ENCODE peak calls at places on chromosomes 4 and X, in four cellular contexts. S is psoas muscle, P is aorta, R is left ventricle myocardium inferior. F is an unnamed sample.

GRCh38 chr4:145501051-145501660 is 19.5 kb downstream of the SMAD1 start:
- DNase-seq in S (no peak), P (no peak), R (no peak), F (no peak)

GRCh38 chr4:53012738-53013137 is 150.6 kb downstream of the RASL11B start:
- DNase-seq in S (no peak), P (no peak), R (no peak), F (no peak)

GRCh38 chr4:26576171-26576829 is 7.6 kb upstream of the TBC1D19 start:
- DNase-seq in S (no peak), P (no peak), R (peak; percentile 16), F (no peak)

GRCh38 chr4:75718529-75718928 is 5.8 kb upstream of the USO1 start:
- DNase-seq in S (no peak), P (no peak), R (no peak), F (no peak)

GRCh38 chrX:110600745-110601310 is 194.8 kb downstream of the CHRDL1 start:
- DNase-seq in S (no peak), P (no peak), R (no peak), F (no peak)

GRCh38 chr4:25861951-25862410 is 807 bp downstream of the SEL1L3 start:
- DNase-seq in S (no peak), P (peak; percentile 79), R (peak; percentile 14), F (no peak)

GRCh38 chr4:139735381-139736256 is 70.0 kb downstream of the MGST2 start:
- DNase-seq in S (peak; percentile 38), P (peak; percentile 81), R (peak; percentile 35), F (no peak)

GRCh38 chrX:9293051-9293496 is 171.8 kb upstream of the TBL1X start:
- DNase-seq in S (no peak), P (no peak), R (no peak), F (no peak)

GRCh38 chrX:134244043-134244442 is 7.1 kb downstream of the CCDC160 start:
- DNase-seq in S (no peak), P (no peak), R (no peak), F (no peak)

GRCh38 chrX:123731987-123732678 is 719 bp downstream of the THOC2 start:
- DNase-seq in S (peak; percentile 15), P (no peak), R (no peak), F (no peak)

GRCh38 chr4:100299019-100299418 is 108.8 kb upstream of the DDIT4L start:
- DNase-seq in S (no peak), P (no peak), R (no peak), F (no peak)

GRCh38 chrX:26522501-26522900 is 306.5 kb downstream of the MAGEB5 start:
- DNase-seq in S (no peak), P (no peak), R (no peak), F (no peak)

GRCh38 chrX:1486749-1487361 is 34.1 kb upstream of the ASMTL start:
- DNase-seq in S (peak; percentile 28), P (peak; percentile 76), R (peak; percentile 59), F (no peak)

GRCh38 chrX:68841251-68842049 is 12.6 kb downstream of the EFNB1 start:
- DNase-seq in S (no peak), P (no peak), R (peak; percentile 24), F (no peak)

GRCh38 chrX:116961872-116962582 is 499.3 kb upstream of the CT83 start:
- DNase-seq in S (no peak), P (peak; percentile 58), R (no peak), F (no peak)

GRCh38 chr4:24433515-24434192 is 150.7 kb downstream of the DHX15 start:
- DNase-seq in S (no peak), P (no peak), R (peak; percentile 20), F (peak; percentile 22)

GRCh38 chr4:125323547-125324100 is 8.9 kb downstream of the FAT4 start:
- DNase-seq in S (no peak), P (no peak), R (no peak), F (no peak)

GRCh38 chrX:155819966-155820491 is 61.1 kb upstream of the VAMP7 start:
- DNase-seq in S (peak; percentile 22), P (no peak), R (peak; percentile 46), F (peak; percentile 51)

GRCh38 chr4:108166038-108166437 is 2.7 kb downstream of the LEF1 start:
- DNase-seq in S (no peak), P (no peak), R (no peak), F (no peak)

GRCh38 chr4:26049447-26049846 is 135.4 kb downstream of the SMIM20 start:
- DNase-seq in S (no peak), P (no peak), R (no peak), F (no peak)

GRCh38 chrX:119686087-119686639 is 6.8 kb downstream of the SEPTIN6 start:
- DNase-seq in S (peak; percentile 18), P (no peak), R (no peak), F (no peak)
- H3K4me1 ChIP-seq in S (no peaks in the 10 kb centered on the region), P (no peaks in the 10 kb centered on the region), R (peaks cover 24% of the 10 kb centered on the region), F (no peaks in the 10 kb centered on the region)

GRCh38 chr4:31104033-31104432 is 383.9 kb downstream of the PCDH7 start:
- DNase-seq in S (no peak), P (no peak), R (no peak), F (no peak)
- H3K27ac ChIP-seq in S (no peak overlapping the region), P (no peak overlapping the region), R (no peak overlapping the region), F (no peak overlapping the region)

DNA sequence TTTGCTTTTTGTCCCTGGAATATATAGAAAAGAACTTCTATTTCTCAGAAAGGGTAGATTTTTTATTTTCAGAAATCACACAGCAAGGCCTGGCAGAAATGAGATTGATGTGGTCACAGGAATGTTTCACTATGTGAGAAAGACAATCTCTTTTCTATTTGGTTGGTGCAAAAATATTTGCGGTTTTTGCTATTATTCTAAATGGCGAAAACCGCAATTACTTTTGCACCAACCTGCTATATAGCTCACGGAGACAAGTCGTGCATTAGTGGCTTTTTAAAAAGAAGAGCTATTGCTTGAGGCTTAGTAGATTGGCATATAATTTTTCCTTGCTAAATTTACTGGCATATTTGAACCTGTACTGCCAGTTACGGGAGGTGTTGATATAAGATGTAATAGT is 100.4 kb downstream of the ITM2A start:
- DNase-seq in S (no peak), P (no peak), R (no peak), F (no peak)
- H3K4me1 ChIP-seq in S (no peaks in the 10 kb centered on the region), P (no peaks in the 10 kb centered on the region), R (peaks cover 7% of the 10 kb centered on the region), F (no peaks in the 10 kb centered on the region)

GRCh38 chr4:77636902-77637301 is 31.3 kb downstream of the CXCL13 start:
- DNase-seq in S (no peak), P (peak; percentile 70), R (no peak), F (no peak)
- H3K27ac ChIP-seq in S (no peak overlapping the region), P (no peak overlapping the region), R (no peak overlapping the region), F (no peak overlapping the region)

DNA sequence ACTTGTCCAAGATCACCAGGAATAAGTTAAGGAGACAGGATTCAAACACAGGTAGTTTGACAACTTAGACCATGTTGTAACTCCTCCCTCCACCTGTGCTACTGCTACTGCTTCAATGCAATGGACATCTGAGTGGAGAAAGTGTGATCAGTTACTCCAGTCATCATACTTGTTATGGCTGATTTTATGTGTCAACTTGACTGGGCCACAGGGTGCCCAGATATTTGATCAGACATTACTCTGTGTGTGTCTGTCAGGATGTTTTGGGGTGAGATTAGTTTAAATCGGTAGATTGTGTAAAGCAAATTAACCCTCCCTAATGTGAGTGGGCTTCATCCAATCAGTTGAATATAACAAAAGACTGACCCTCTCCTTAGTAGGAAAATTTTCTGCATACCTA is 34.8 kb upstream of the PDLIM5 start:
- DNase-seq in S (no peak), P (no peak), R (no peak), F (no peak)
- H3K4me1 ChIP-seq in S (peaks cover 36% of the 10 kb centered on the region), P (peaks cover 2% of the 10 kb centered on the region), R (peaks cover 43% of the 10 kb centered on the region), F (peaks cover 48% of the 10 kb centered on the region)

GRCh38 chr4:87804871-87805270 is 5.5 kb downstream of the IBSP start:
- DNase-seq in S (no peak), P (no peak), R (no peak), F (no peak)

GRCh38 chr4:87805971-87806370 is 6.6 kb downstream of the IBSP start:
- DNase-seq in S (no peak), P (no peak), R (no peak), F (no peak)

GRCh38 chr4:87802858-87803257 is 3.5 kb downstream of the IBSP start:
- DNase-seq in S (no peak), P (no peak), R (no peak), F (no peak)

GRCh38 chr4:87806520-87806919 is 7.2 kb downstream of the IBSP start:
- DNase-seq in S (no peak), P (no peak), R (no peak), F (no peak)

GRCh38 chr4:87803421-87803820 is 4.1 kb downstream of the IBSP start:
- DNase-seq in S (no peak), P (no peak), R (no peak), F (no peak)
- H3K27ac ChIP-seq in S (no peak overlapping the region), P (no peak overlapping the region), R (no peak overlapping the region), F (no peak overlapping the region)

F was measured in gastrocnemius medialis.